ENCODE peak calls at places on chromosomes 6 and 20, in five cellular contexts. Y is ascending aorta, Q is NB4, I is H9, K is body of pancreas. D is an unnamed sample.
A peak's percentile ranks its signal among the peaks of the same experiment; 100 is the strongest.

GRCh38 chr6:169868458-169868857 is 117.0 kb downstream of the ERMARD start:
- DNase-seq in Y (no peak), Q (peak; percentile 56), I (no peak), K (no peak), D (no peak)

GRCh38 chr20:38557174-38557573 is 23.8 kb upstream of the ADIG start:
- DNase-seq in Y (no peak), Q (no peak), I (no peak), K (no peak), D (no peak)

GRCh38 chr20:49228676-49229075 is 9.5 kb downstream of the DDX27 start:
- DNase-seq in Y (no peak), Q (no peak), I (no peak), K (no peak), D (no peak)

GRCh38 chr20:5508044-5508443 is 191.3 kb upstream of the PROKR2 start:
- DNase-seq in Y (no peak), Q (no peak), I (no peak), K (no peak), D (no peak)

GRCh38 chr6:74073429-74073828 is 377.4 kb downstream of the CD109 start:
- DNase-seq in Y (no peak), Q (no peak), I (no peak), K (no peak), D (no peak)

GRCh38 chr6:4402477-4402976 is 267.2 kb upstream of the ECI2 start:
- DNase-seq in Y (no peak), Q (peak; percentile 18), I (no peak), K (no peak), D (no peak)

GRCh38 chr6:129583864-129584263 is 126.1 kb downstream of the ARHGAP18 start:
- DNase-seq in Y (no peak), Q (no peak), I (no peak), K (no peak), D (no peak)

GRCh38 chr6:22102671-22103070 is 194.2 kb downstream of the PRL start:
- DNase-seq in Y (no peak), Q (no peak), I (no peak), K (no peak), D (no peak)

GRCh38 chr6:141548969-141549368 is 583.8 kb upstream of the GJE1 start:
- DNase-seq in Y (no peak), Q (peak; percentile 17), I (no peak), K (no peak), D (no peak)

GRCh38 chr6:3058957-3059356 is 9.3 kb upstream of the RIPK1 start:
- DNase-seq in Y (no peak), Q (no peak), I (no peak), K (no peak), D (no peak)

GRCh38 chr6:3063733-3064700 is 4.3 kb upstream of the RIPK1 start:
- DNase-seq in Y (peak; percentile 98), Q (peak; percentile 95), I (peak; percentile 87), K (peak; percentile 96), D (peak; percentile 62)

GRCh38 chr6:3057063-3057462 is 11.2 kb upstream of the RIPK1 start:
- DNase-seq in Y (no peak), Q (no peak), I (no peak), K (no peak), D (no peak)

DNA sequence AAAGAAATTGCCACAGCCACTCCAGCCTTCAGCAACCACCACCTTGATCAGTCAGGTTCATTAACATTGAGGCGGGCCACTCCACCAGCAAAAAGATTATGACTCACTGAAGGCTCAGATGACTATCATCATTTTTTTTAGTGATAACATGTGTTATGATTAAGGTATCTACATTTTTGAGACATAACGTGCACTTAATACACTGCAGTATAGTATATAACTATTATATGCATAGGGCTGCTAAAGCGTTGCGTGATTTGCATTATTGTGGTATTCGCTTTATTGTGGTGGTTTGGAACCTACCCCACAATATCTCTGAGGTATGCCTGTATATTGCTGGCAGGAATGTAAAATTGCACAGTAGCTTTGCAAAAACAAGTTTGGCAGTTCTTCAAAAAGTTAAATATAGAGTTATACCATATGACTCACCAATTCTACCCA is 6.8 kb upstream of the RIPK1 start:
- DNase-seq in Y (no peak), Q (no peak), I (no peak), K (no peak), D (no peak)
- TF ChIP-seq CTCF in Y (no peak), Q (no peak), I (no peak), K (no peak), D (no peak)

GRCh38 chr6:38572186-38572813 is 67.4 kb downstream of the BTBD9 start:
- DNase-seq in Y (no peak), Q (no peak), I (no peak), K (no peak), D (no peak)
- TF ChIP-seq CTCF in Y (no peak), Q (no peak), I (no peak), K (no peak), D (no peak)

DNA sequence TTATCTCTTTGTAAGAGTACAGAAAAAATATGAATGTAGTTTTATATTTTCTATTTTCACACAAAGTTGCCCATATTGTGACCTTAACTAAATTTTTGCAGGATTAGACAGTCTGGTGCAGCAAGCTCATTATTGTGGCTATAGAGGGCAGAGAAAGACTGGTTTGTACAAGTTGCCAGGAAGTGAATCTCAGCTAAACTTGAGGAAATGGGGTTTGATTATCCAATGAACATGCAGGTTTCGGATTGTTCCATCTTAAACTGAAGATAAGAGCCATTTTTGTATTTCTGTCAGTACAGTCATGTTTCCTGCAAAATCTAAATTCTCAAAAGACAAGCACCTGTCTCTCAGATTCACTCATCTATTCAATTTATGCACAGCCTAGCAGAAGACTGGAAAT is 390.9 kb downstream of the MMUT start:
- DNase-seq in Y (no peak), Q (no peak), I (no peak), K (no peak), D (no peak)
- TF ChIP-seq CTCF in Y (no peak), Q (no peak), I (no peak), K (no peak), D (no peak)

GRCh38 chr6:159483259-159483658 is 209.8 kb downstream of the SOD2 start:
- DNase-seq in Y (no peak), Q (no peak), I (no peak), K (no peak), D (no peak)
- TF ChIP-seq CTCF in Y (no peak), Q (no peak), I (no peak), K (no peak), D (no peak)